ENCODE peak calls at places on chromosomes 7 and 10, in four cellular contexts. D, C, G and W are unnamed samples.

GRCh38 chr10:12637649-12638048 is 288.3 kb downstream of the CAMK1D start:
- DNase-seq in G (no peak), C (no peak), D (no peak), W (no peak)

GRCh38 chr10:69261184-69261583 is 17.1 kb upstream of the HK1 start:
- DNase-seq in C (no peak), G (no peak), D (no peak), W (no peak)

GRCh38 chr10:131831561-131831960 is 69.2 kb upstream of the PPP2R2D start:
- DNase-seq in D (no peak), C (no peak), G (no peak), W (peak; percentile 8)

GRCh38 chr10:117903854-117904253 is 142.9 kb downstream of the RAB11FIP2 start:
- DNase-seq in G (no peak), D (peak; percentile 29), C (no peak), W (no peak)

GRCh38 chr10:63718006-63718405 is 196.8 kb downstream of the REEP3 start:
- DNase-seq in C (no peak), D (no peak), G (peak; percentile 46), W (no peak)

GRCh38 chr7:115603416-115603815 is 427.1 kb downstream of the TFEC start:
- DNase-seq in D (no peak), G (no peak), C (no peak), W (no peak)

GRCh38 chr10:102610499-102610898 is 33.8 kb upstream of the TRIM8 start:
- DNase-seq in C (no peak), D (no peak), G (peak; percentile 33), W (no peak)

GRCh38 chr7:14377646-14378266 is 388.3 kb upstream of the ETV1 start:
- DNase-seq in D (no peak), G (peak; percentile 85), C (no peak), W (no peak)

GRCh38 chr7:33733865-33734650 is 171.3 kb upstream of the BMPER start:
- DNase-seq in D (no peak), C (peak; percentile 63), G (no peak), W (no peak)

GRCh38 chr10:20658158-20658557 is 239.0 kb downstream of the NEBL start:
- DNase-seq in G (no peak), D (no peak), C (no peak), W (no peak)
- H3K79me2 ChIP-seq in G (no peaks in the 10 kb centered on the region), D (no peaks in the 10 kb centered on the region), C (no peaks in the 10 kb centered on the region), W (no peaks in the 10 kb centered on the region)

DNA sequence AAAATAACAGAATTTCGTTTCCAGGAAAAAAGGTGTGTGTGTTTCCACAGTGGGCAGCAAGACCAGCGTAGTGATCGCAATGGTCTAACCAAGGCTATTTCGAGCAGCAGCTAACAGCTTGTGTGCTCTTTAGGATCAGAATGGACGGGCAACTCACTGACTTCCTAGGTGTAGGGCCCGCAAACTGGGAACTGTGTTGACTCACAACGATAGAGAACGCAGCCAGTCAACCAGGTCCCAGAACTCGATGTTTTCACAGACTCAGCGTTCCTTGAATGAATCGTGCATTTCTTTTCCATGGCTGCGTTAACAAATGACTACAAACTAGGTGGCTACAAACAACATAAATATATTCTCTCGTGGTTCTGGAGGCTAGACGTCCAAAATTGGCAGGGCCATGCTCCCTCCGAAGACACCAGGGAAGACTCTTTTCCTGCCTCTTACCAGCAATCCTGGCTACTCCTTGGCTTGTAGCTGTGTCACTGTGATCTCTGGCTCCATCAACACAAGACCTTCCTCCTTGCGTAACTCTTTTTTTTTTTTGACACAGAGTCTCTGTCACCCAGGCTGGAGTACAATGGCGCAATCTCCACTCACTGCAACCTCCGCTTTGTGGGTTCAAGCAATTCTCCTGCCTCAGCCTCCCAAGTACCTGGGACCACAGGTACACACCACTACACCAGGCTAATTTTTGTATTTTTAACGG is 39.1 kb downstream of the PODXL start:
- DNase-seq in G (no peak), C (no peak), D (no peak), W (no peak)
- H3K79me2 ChIP-seq in G (peaks cover 100% of the 10 kb centered on the region), C (peaks cover 81% of the 10 kb centered on the region), D (peaks cover 100% of the 10 kb centered on the region), W (peaks cover 18% of the 10 kb centered on the region)

GRCh38 chr10:119319161-119319919 is 112.0 kb downstream of the GRK5 start:
- DNase-seq in G (no peak), D (no peak), C (no peak), W (peak; percentile 51)
- H3K79me2 ChIP-seq in G (peaks cover 52% of the 10 kb centered on the region), D (no peaks in the 10 kb centered on the region), C (no peaks in the 10 kb centered on the region), W (no peaks in the 10 kb centered on the region)

GRCh38 chr7:3037259-3037658 is 6.4 kb downstream of the CARD11 start:
- DNase-seq in C (no peak), D (no peak), G (no peak), W (no peak)
- H3K79me2 ChIP-seq in C (peaks cover 2% of the 10 kb centered on the region), D (no peaks in the 10 kb centered on the region), G (no peaks in the 10 kb centered on the region), W (no peaks in the 10 kb centered on the region)

GRCh38 chr10:86755740-86756510 is 494 bp upstream of the BMPR1A start:
- DNase-seq in C (peak; percentile 97), G (peak; percentile 97), D (peak; percentile 99), W (peak; percentile 98)

GRCh38 chr10:86757110-86757790 is 831 bp downstream of the BMPR1A start:
- DNase-seq in C (peak; percentile 50), D (no peak), G (peak; percentile 82), W (peak; percentile 78)

GRCh38 chr10:86756511-86757109 is at the start of gene BMPR1A:
- DNase-seq in G (no peak), C (peak; percentile 97), D (peak; percentile 82), W (peak; percentile 67)

GRCh38 chr10:86753638-86754434 is 2.6 kb upstream of the BMPR1A start:
- DNase-seq in D (no peak), C (no peak), G (no peak), W (no peak)

GRCh38 chr10:86755454-86755739 is 1.0 kb upstream of the BMPR1A start:
- DNase-seq in G (no peak), C (no peak), D (no peak), W (no peak)
- H3K79me2 ChIP-seq in G (peaks cover 78% of the 10 kb centered on the region), C (peaks cover 51% of the 10 kb centered on the region), D (peaks cover 84% of the 10 kb centered on the region), W (peaks cover 68% of the 10 kb centered on the region)

GRCh38 chr7:27920281-27920946 is 180.5 kb downstream of the TAX1BP1 start:
- DNase-seq in G (no peak), D (no peak), C (no peak), W (no peak)

GRCh38 chr7:27923308-27923980 is 183.5 kb downstream of the TAX1BP1 start:
- DNase-seq in G (peak; percentile 26), D (no peak), C (no peak), W (no peak)

GRCh38 chr7:27918503-27918902 is 178.5 kb downstream of the TAX1BP1 start:
- DNase-seq in C (no peak), D (no peak), G (no peak), W (no peak)

GRCh38 chr7:27922907-27923306 is 182.9 kb downstream of the TAX1BP1 start:
- DNase-seq in G (no peak), D (no peak), C (peak; percentile 54), W (no peak)

GRCh38 chr7:27921081-27921836 is 181.3 kb downstream of the TAX1BP1 start:
- DNase-seq in C (peak; percentile 86), G (peak; percentile 82), D (peak; percentile 73), W (no peak)
- H3K79me2 ChIP-seq in C (no peaks in the 10 kb centered on the region), G (peaks cover 10% of the 10 kb centered on the region), D (no peaks in the 10 kb centered on the region), W (peaks cover 2% of the 10 kb centered on the region)

DNA sequence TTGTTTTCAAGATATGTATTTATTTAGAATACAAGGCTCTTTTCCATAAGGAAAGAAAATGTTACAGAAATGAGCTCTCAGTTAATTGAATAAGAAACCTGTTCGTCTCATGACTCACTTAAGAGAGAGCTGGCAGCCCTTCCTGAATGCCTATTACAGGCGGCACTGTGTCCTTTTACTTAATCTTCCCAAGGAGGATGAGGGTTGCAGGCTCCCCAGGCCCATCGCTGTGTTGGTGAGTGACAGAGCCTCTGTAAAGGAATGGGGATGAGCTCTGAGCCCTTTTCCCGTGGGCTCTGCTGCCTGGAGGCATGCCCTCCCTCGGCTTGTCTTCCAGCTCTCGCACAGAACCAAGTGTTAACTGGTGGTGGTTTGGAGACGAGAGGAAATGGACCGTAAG is 168.9 kb downstream of the CUX1 start:
- DNase-seq in D (no peak), G (peak; percentile 12), C (no peak), W (no peak)
- H3K79me2 ChIP-seq in D (peaks cover 63% of the 10 kb centered on the region), G (peaks cover 11% of the 10 kb centered on the region), C (peaks cover 30% of the 10 kb centered on the region), W (no peaks in the 10 kb centered on the region)

DNA sequence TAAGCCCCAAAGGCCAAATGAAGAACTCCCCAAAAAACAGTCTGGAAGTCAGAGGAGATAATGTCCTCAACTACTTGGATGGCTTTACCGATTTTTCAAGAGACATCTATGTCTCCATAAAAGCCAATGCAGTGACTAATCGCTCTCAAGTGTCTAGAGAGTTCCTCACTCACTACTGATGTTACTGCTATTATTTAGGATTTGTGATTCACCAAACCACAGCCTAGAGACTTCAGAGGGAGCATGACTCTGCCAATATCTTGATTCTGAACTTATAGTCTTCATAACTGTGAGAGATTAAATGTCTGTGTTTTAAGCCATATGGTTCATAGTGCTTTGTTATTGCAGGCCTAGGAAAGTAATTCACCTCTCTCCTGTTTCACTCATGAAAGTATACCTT is 160.2 kb downstream of the IPMK start:
- DNase-seq in D (no peak), C (no peak), G (peak; percentile 88), W (peak; percentile 97)
- H3K79me2 ChIP-seq in D (no peaks in the 10 kb centered on the region), C (no peaks in the 10 kb centered on the region), G (no peaks in the 10 kb centered on the region), W (no peaks in the 10 kb centered on the region)